ENCODE peak calls at places on chromosomes 11 and 22, in six cellular contexts. N, V, P, W, F and T are unnamed samples. For H3K4me1, the result is how much of the 10 kb centered on the place peaks cover.

GRCh38 chr11:68987211-68987610 is 6.4 kb upstream of the MRGPRD start:
- DNase-seq in N (no peak), V (no peak), P (no peak), W (no peak), F (no peak), T (no peak)

GRCh38 chr11:117217141-117217609 is 14.7 kb downstream of the PCSK7 start:
- DNase-seq in N (no peak), V (no peak), P (peak), W (peak), F (no peak), T (no peak)

GRCh38 chr22:39913321-39913720 is 12.4 kb downstream of the GRAP2 start:
- DNase-seq in N (no peak), V (no peak), P (no peak), W (no peak), F (no peak), T (no peak)

GRCh38 chr11:15095736-15096228 is 18.9 kb upstream of the INSC start:
- DNase-seq in N (no peak), V (no peak), P (no peak), W (no peak), F (no peak), T (no peak)

GRCh38 chr11:79173615-79174014 is 267.2 kb downstream of the TENM4 start:
- DNase-seq in N (no peak), V (no peak), P (peak), W (no peak), F (no peak), T (no peak)

GRCh38 chr11:61814958-61815789 is 1.6 kb downstream of the FADS1 start:
- DNase-seq in N (peak), V (peak), P (peak), W (peak), F (peak), T (peak)

GRCh38 chr11:36683823-36684222 is 85.8 kb upstream of the RAG2 start:
- DNase-seq in N (no peak), V (no peak), P (no peak), W (no peak), F (no peak), T (no peak)

GRCh38 chr11:10818594-10818993 is 9.9 kb upstream of the EIF4G2 start:
- DNase-seq in N (no peak), V (no peak), P (no peak), W (no peak), F (no peak), T (no peak)

GRCh38 chr22:40749006-40749405 is 69.7 kb downstream of the MCHR1 start:
- DNase-seq in N (no peak), V (no peak), P (no peak), W (no peak), F (no peak), T (no peak)

GRCh38 chr11:911031-911889 is 650 bp upstream of the CHID1 start:
- DNase-seq in N (peak), V (no peak), P (peak), W (peak), F (peak), T (no peak)

GRCh38 chr22:31826443-31826842 is 72.6 kb downstream of the DEPDC5 start:
- DNase-seq in N (no peak), V (no peak), P (no peak), W (no peak), F (no peak), T (no peak)

GRCh38 chr11:72591785-72592490 is 82.3 kb downstream of the PDE2A start:
- DNase-seq in N (no peak), V (no peak), P (no peak), W (no peak), F (no peak), T (no peak)

GRCh38 chr11:118813551-118813950 is 22.6 kb upstream of the DDX6 start:
- DNase-seq in N (no peak), V (no peak), P (no peak), W (no peak), F (no peak), T (no peak)

GRCh38 chr11:96314326-96315050 is 28.5 kb downstream of the MAML2 start:
- DNase-seq in N (no peak), V (peak), P (peak), W (no peak), F (no peak), T (no peak)
- H3K4me1 ChIP-seq in N (half or more), V (half or more), P (half or more), W (under half), F (under half), T (under half)

GRCh38 chr11:64855596-64856304 is 11.3 kb upstream of the CDC42BPG start:
- DNase-seq in N (no peak), V (no peak), P (no peak), W (no peak), F (no peak), T (no peak)

GRCh38 chr11:64857485-64857884 is 13.0 kb upstream of the CDC42BPG start:
- DNase-seq in N (no peak), V (no peak), P (no peak), W (no peak), F (no peak), T (no peak)

GRCh38 chr11:64858467-64859401 is 14.3 kb upstream of the CDC42BPG start:
- DNase-seq in N (peak), V (no peak), P (no peak), W (no peak), F (no peak), T (peak)

GRCh38 chr11:64854534-64855502 is 10.4 kb upstream of the CDC42BPG start:
- DNase-seq in N (peak), V (peak), P (peak), W (peak), F (peak), T (peak)

GRCh38 chr11:64856382-64857227 is 12.2 kb upstream of the CDC42BPG start:
- DNase-seq in N (peak), V (peak), P (peak), W (peak), F (peak), T (peak)
- H3K4me3 ChIP-seq in N (no peak), V (peak), P (no peak), W (no peak), F (no peak), T (peak)

DNA sequence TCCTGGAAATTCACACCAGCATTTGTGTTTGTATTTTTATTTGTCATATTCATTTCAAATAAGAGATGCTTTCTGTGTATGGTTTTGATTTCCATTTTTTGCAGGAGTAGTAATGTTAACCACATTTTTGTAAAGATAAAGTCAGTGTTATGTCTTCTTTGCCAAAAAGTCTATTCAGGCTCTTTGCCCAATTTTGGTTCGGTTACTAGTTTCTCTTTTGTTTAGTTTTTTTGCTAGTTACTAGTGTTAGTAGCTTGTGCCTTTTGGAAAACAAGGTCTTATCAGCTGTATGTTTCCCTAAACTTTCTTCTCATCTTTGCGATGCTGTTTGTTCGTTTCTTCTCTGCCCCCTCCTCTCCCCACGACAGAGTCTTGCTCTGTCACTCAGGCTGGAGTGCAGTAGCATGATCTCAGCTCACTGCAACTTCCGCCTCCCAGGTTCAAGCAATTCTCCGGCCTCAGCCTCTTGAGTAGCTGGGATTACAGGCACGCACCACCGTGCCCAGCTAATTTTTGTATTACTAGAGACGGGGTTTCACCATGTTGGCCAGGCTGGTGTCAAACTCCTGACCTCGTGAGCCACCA is 112.3 kb upstream of the GRK3 start:
- DNase-seq in N (no peak), V (no peak), P (no peak), W (no peak), F (no peak), T (no peak)
- H3K4me1 ChIP-seq in N (under half), V (under half), P (under half), W (under half), F (under half), T (under half)

GRCh38 chr11:122365545-122366380 is 249.7 kb upstream of the BLID start:
- DNase-seq in N (no peak), V (no peak), P (no peak), W (no peak), F (no peak), T (no peak)
- H3K4me3 ChIP-seq in N (no peak), V (no peak), P (peak), W (no peak), F (no peak), T (peak)

GRCh38 chr22:46045459-46046298 is 68.7 kb upstream of the WNT7B start:
- DNase-seq in N (peak), V (no peak), P (peak), W (peak), F (peak), T (peak)
- H3K4me1 ChIP-seq in N (half or more), V (under half), P (half or more), W (under half), F (half or more), T (half or more)

GRCh38 chr11:47507016-47507631 is 45.8 kb downstream of the CELF1 start:
- DNase-seq in N (no peak), V (no peak), P (no peak), W (no peak), F (no peak), T (no peak)

GRCh38 chr11:47510231-47510630 is 42.7 kb downstream of the CELF1 start:
- DNase-seq in N (no peak), V (no peak), P (no peak), W (no peak), F (no peak), T (no peak)

GRCh38 chr11:47506363-47506762 is 46.6 kb downstream of the CELF1 start:
- DNase-seq in N (no peak), V (no peak), P (no peak), W (no peak), F (no peak), T (no peak)

GRCh38 chr11:47508595-47509555 is 44.1 kb downstream of the CELF1 start:
- DNase-seq in N (peak), V (no peak), P (no peak), W (no peak), F (peak), T (no peak)

DNA sequence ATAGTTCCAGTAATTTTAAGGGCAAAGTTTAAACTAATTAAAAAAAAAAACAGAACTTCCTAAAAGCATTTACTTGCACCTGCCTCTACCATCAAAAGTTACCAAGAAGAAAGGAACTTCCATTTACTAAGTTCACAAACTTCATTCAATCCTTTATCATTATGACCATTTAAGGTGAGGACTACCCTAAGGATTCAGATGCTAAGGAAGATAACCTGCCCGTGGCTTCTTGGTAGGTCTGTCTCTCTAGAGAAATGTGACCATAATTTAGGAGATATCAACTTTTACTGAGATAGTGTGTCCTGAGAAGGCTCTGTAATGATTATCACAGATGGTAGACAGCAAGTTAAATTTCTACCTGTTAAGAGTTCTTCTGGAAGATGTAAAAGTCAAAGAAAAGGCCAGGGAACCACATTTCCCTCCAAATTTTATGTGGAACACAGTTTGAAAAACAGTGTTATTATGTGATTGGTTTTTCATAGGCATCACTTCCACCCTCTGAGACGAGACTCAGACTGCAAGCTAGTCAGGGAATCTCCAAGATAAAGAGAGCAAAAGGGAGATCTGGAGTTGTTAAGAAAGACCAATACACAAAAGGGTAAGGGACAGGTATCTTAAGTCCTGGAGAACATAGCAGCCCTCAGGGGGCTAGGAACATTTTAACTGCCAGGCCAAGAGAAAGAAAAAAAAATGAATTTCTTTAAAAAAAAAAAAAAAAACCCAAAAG is 44.9 kb downstream of the CELF1 start:
- DNase-seq in N (no peak), V (no peak), P (no peak), W (no peak), F (no peak), T (no peak)
- H3K4me3 ChIP-seq in N (no peak), V (no peak), P (no peak), W (no peak), F (no peak), T (no peak)

GRCh38 chr11:65502274-65502851 is 3.5 kb downstream of the MALAT1 start:
- DNase-seq in N (no peak), V (no peak), P (no peak), W (no peak), F (no peak), T (no peak)

GRCh38 chr11:65503923-65504670 is 5.3 kb downstream of the MALAT1 start:
- DNase-seq in N (no peak), V (no peak), P (no peak), W (no peak), F (no peak), T (no peak)

GRCh38 chr11:65501530-65502273 is 2.9 kb downstream of the MALAT1 start:
- DNase-seq in N (no peak), V (no peak), P (peak), W (no peak), F (no peak), T (no peak)

GRCh38 chr11:65503606-65503922 is 4.7 kb downstream of the MALAT1 start:
- DNase-seq in N (no peak), V (no peak), P (no peak), W (no peak), F (no peak), T (no peak)

DNA sequence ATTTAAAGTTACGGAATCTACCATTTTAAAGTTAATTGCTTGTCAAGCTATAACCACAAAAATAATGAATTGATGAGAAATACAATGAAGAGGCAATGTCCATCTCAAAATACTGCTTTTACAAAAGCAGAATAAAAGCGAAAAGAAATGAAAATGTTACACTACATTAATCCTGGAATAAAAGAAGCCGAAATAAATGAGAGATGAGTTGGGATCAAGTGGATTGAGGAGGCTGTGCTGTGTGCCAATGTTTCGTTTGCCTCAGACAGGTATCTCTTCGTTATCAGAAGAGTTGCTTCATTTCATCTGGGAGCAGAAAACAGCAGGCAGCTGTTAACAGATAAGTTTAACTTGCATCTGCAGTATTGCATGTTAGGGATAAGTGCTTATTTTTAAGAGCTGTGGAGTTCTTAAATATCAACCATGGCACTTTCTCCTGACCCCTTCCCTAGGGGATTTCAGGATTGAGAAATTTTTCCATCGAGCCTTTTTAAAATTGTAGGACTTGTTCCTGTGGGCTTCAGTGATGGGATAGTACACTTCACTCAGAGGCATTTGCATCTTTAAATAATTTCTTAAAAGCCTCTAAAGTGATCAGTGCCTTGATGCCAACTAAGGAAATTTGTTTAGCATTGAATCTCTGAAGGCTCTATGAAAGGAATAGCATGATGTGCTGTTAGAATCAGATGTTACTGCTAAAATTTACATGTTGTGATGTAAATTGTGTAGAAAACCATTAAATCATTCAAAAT is 4.2 kb downstream of the MALAT1 start:
- DNase-seq in N (no peak), V (no peak), P (peak), W (peak), F (no peak), T (no peak)
- H3K4me1 ChIP-seq in N (under half), V (half or more), P (under half), W (under half), F (under half), T (under half)

DNA sequence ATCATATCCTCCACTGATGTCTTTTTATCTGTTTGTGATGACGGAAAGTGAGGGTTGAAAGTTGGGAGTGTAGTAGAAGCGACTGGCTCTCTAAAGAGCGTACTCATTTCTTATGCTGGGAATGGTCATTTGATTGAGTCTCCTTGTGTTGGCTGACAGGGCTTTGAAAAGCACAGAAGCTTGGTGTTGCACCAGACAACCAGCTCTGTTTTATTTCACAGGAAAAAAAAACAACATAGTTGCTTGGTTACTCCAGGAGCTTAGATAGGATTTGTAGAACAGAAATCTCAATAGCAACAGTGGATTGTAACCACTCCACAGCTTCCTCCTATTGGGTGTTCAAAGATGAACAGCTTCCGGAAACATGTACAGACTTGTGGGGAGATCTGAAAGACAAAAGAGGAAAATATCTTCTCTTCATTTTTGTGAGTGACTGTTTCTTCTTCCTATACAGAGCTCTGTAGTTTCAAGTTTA is 2.7 kb downstream of the RBM14 start:
- DNase-seq in N (no peak), V (no peak), P (no peak), W (no peak), F (no peak), T (no peak)
- H3K4me3 ChIP-seq in N (peak), V (no peak), P (peak), W (no peak), F (no peak), T (peak)

DNA sequence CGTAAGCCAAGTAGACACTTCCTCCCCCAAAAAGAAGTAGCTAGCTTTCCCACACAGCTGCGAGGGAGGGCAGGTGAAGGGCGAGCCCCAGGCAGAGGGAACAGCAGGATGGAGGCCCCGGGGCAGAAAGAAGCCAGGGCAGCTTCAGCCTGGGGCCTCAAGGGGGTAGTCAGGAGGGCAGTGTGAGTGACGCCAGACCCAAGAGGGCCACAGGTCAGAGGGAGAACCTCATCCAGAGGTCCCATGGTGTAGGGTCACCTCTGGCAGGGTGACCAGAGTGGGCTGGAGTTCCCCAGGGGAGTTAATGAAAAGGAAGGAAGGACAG is 9.2 kb downstream of the PRR5 start:
- DNase-seq in N (no peak), V (no peak), P (no peak), W (no peak), F (no peak), T (no peak)
- H3K4me1 ChIP-seq in N (under half), V (under half), P (under half), W (under half), F (under half), T (under half)